ENCODE peak calls at places on chromosomes 11 and 22, in six cellular contexts. P is right cardiac atrium, G is left ventricle myocardium inferior, E is upper lobe of right lung, X is heart right ventricle, Y is PC-9. T is an unnamed sample. For H3K27me3, the result is how much of the 10 kb centered on the place peaks cover.

GRCh38 chr11:126284829-126285228 is 1.9 kb downstream of the TIRAP start:
- DNase-seq in X (no peak), Y (peak), E (no peak), P (peak), G (no peak), T (peak)

GRCh38 chr22:30239421-30240405 is 6.8 kb downstream of the LIF start:
- DNase-seq in X (no peak), E (no peak), G (no peak), Y (peak), P (no peak), T (no peak)

GRCh38 chr11:8258289-8258688 is 5.4 kb downstream of the LMO1 start:
- DNase-seq in G (no peak), E (peak), P (no peak), X (peak), Y (no peak), T (peak)

GRCh38 chr11:117230286-117230961 is 1.4 kb downstream of the PCSK7 start:
- DNase-seq in E (no peak), G (no peak), Y (no peak), X (no peak), P (no peak), T (peak)

GRCh38 chr11:61174949-61175348 is 13.7 kb upstream of the VPS37C start:
- DNase-seq in P (no peak), X (no peak), G (no peak), Y (no peak), E (no peak), T (no peak)

GRCh38 chr11:112961146-112961668 is at the start of gene NCAM1:
- DNase-seq in Y (peak), E (peak), P (peak), G (peak), X (peak), T (peak)

GRCh38 chr11:61773356-61773755 is 19.0 kb downstream of the TMEM258 start:
- DNase-seq in Y (no peak), G (no peak), E (no peak), P (no peak), X (no peak), T (no peak)

GRCh38 chr11:97610854-97611253 is 1221.0 kb downstream of the JRKL start:
- DNase-seq in G (no peak), E (no peak), P (no peak), Y (no peak), X (no peak), T (no peak)

GRCh38 chr11:57321996-57322880 is 2.5 kb downstream of the TNKS1BP1 start:
- DNase-seq in X (peak), G (peak), E (peak), Y (peak), P (peak), T (peak)

GRCh38 chr11:103968685-103969084 is 67.8 kb upstream of the DDI1 start:
- DNase-seq in X (no peak), Y (no peak), P (no peak), E (no peak), G (no peak), T (no peak)

GRCh38 chr11:44959064-44959463 is 8.4 kb upstream of the TP53I11 start:
- DNase-seq in Y (no peak), X (no peak), P (no peak), E (no peak), G (no peak), T (no peak)

GRCh38 chr11:127806486-127806885 is 780.9 kb downstream of the ETS1 start:
- DNase-seq in Y (no peak), E (no peak), X (no peak), G (no peak), P (no peak), T (no peak)

GRCh38 chr11:132685174-132685611 is 847.1 kb downstream of the OPCML start:
- DNase-seq in E (no peak), Y (no peak), G (no peak), X (no peak), P (no peak), T (no peak)

DNA sequence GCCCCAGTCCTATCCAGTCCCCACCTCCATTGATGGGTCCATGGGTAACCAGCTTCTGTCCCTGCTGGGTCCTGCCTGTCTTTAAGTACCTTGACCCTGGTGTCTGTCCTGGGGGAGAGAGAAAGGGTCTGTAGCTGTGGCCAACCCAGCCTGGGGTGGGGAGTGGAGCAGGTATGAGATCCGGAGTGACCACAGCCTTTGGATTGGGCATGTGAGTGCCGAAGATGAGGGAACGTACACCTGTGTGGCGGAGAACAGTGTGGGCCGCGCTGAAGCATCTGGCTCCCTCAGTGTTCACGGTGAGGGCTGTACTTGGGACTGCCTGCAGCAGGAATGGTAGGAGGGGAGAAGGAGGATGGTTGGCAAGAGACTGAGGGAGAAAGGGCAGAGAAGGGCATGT is 5.2 kb downstream of the ROBO3 start:
- DNase-seq in Y (no peak), P (no peak), X (no peak), E (no peak), G (no peak), T (no peak)
- H3K27me3 ChIP-seq in Y (half or more), P (under half), X (under half), E (half or more), G (half or more), T (under half)

DNA sequence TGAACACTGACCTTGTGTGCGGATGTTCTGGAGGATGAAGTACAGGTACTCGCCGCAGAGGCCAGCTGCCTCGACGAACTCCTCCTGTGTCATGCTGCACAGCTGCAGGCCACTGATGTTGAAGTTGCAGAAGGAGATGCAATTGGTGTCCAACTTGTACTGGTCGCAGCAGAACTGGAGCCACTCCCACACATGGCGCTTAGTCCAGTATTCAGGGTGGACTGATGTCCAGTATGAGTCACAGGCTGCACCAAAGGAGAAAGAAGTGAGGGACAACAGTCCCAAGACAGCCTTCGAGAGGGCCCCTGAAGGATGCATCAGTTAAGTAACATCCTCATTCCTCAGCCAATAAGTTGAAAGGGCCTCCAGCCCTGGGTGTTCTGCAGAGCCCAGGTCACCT is 20.1 kb downstream of the ELF5 start:
- DNase-seq in P (no peak), G (no peak), E (no peak), Y (no peak), X (no peak), T (no peak)
- H3K4me3 ChIP-seq in P (no peak), G (no peak), E (no peak), Y (no peak), X (no peak), T (no peak)

GRCh38 chr11:102279641-102280170 is 37.6 kb upstream of the BIRC3 start:
- DNase-seq in X (no peak), E (no peak), G (no peak), P (no peak), Y (no peak), T (no peak)
- H3K27me3 ChIP-seq in X (under half), E (under half), G (under half), P (under half), Y (under half), T (under half)

GRCh38 chr11:12902784-12903491 is 106.2 kb upstream of the RASSF10 start:
- DNase-seq in E (no peak), G (no peak), X (no peak), Y (no peak), P (no peak), T (no peak)
- H3K4me3 ChIP-seq in E (no peak), G (no peak), X (no peak), Y (no peak), P (no peak), T (no peak)

GRCh38 chr11:17734418-17734911 is at the start of gene KCNC1:
- DNase-seq in G (no peak), P (peak), Y (no peak), E (peak), X (no peak), T (no peak)
- H3K27me3 ChIP-seq in G (half or more), P (under half), Y (under half), E (half or more), X (under half), T (under half)